ENCODE peak calls at places on chromosomes 7 and 10, in nine cellular contexts. I is A549, D is brain microvascular endothelial cell, L is PC-3, Y is fibroblast of lung, B is colonic mucosa, P is AG10803, F is ovary, U is breast epithelium. G is an unnamed sample.

GRCh38 chr7:35035511-35035921 is 1.8 kb downstream of the DPY19L1 start:
- DNase-seq in L (peak), F (no peak), B (peak), P (peak), U (no peak), D (peak), I (peak), Y (peak), G (no peak)

GRCh38 chr7:152661479-152661878 is 14.5 kb downstream of the XRCC2 start:
- DNase-seq in D (no peak), F (no peak), P (no peak), B (no peak), I (no peak), U (no peak), L (no peak), Y (no peak), G (no peak)

GRCh38 chr10:87875929-87876571 is 12.6 kb downstream of the PTEN start:
- DNase-seq in D (no peak), F (no peak), P (no peak), L (no peak), Y (no peak), U (no peak), B (no peak), I (no peak), G (no peak)

GRCh38 chr10:100025528-100026070 is 15.9 kb upstream of the DNMBP start:
- DNase-seq in B (no peak), U (no peak), F (no peak), P (peak), L (no peak), I (no peak), D (no peak), Y (no peak), G (no peak)

GRCh38 chr10:93067443-93068365 is 6.0 kb upstream of the CYP26A1 start:
- DNase-seq in I (no peak), U (no peak), Y (no peak), P (no peak), B (no peak), L (no peak), F (no peak), D (no peak), G (no peak)

GRCh38 chr7:47635091-47636090 is 53.5 kb upstream of the TNS3 start:
- DNase-seq in U (peak), F (peak), P (no peak), I (peak), B (peak), L (peak), Y (no peak), D (no peak), G (peak)

GRCh38 chr7:44072364-44073231 is 7.2 kb upstream of the PGAM2 start:
- DNase-seq in P (peak), B (peak), L (peak), I (peak), D (peak), U (peak), F (peak), Y (peak), G (no peak)

GRCh38 chr10:11837372-11838161 is 14.4 kb downstream of the PROSER2 start:
- DNase-seq in B (no peak), L (no peak), P (no peak), U (no peak), D (no peak), Y (no peak), I (no peak), F (no peak), G (no peak)

GRCh38 chr10:7956508-7956907 is 98.0 kb upstream of the GATA3 start:
- DNase-seq in B (no peak), D (peak), F (no peak), L (peak), P (peak), U (no peak), I (peak), Y (peak), G (no peak)

DNA sequence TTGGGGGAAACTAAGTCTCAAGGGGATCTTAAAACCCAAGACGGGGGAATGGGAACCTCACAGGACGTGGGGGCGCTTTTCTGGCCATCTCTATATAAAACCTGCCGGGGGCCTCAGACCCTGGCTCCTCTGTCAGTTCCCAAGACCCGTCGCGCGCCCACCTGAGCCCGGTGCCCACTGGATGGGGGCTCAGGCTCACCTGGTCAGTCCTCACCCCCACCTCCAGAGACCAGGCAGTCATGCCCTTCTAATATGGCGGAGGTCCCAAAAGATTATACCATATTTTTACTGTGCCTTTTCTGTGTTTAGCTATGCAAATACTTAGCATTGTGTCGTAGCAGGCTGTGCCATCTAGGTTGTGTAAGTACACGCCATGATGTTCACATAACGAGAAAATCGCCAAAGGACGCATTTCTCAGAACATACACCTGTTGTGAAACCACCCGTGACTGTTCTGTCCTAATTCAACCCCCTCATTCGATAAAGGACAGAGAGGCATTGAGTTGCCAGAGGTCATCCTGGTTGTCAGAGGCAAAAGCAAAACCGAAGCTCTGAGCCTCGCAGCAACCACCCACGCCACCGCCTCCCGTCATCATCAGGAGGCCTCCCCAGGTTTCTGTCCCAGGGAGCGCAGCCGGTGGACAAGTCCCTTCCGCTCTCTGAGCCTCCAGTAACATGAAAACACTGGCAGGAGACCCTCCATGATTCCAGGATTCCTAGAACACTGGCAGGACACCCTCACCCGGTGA is 28.9 kb downstream of the OAT start:
- DNase-seq in P (no peak), I (no peak), D (no peak), L (no peak), U (no peak), B (no peak), Y (no peak), F (no peak), G (no peak)
- TF ChIP-seq CTCF in P (no peak), I (peak), D (no peak), L (no peak), U (peak), B (peak), Y (peak), F (no peak), G (no peak)

GRCh38 chr7:5203138-5203537 is 13.1 kb downstream of the WIPI2 start:
- DNase-seq in F (no peak), Y (no peak), L (no peak), P (no peak), B (no peak), D (no peak), I (no peak), U (no peak), G (no peak)

GRCh38 chr7:5195157-5195556 is 5.1 kb downstream of the WIPI2 start:
- DNase-seq in I (no peak), L (no peak), D (no peak), U (no peak), F (peak), Y (no peak), B (no peak), P (no peak), G (no peak)

GRCh38 chr7:5200561-5201235 is 10.7 kb downstream of the WIPI2 start:
- DNase-seq in L (no peak), U (no peak), F (peak), P (no peak), B (no peak), I (no peak), Y (no peak), D (no peak), G (no peak)

GRCh38 chr7:5198741-5199140 is 8.7 kb downstream of the WIPI2 start:
- DNase-seq in I (no peak), B (no peak), P (no peak), D (no peak), Y (no peak), L (no peak), F (no peak), U (no peak), G (no peak)

GRCh38 chr7:5197811-5198210 is 7.8 kb downstream of the WIPI2 start:
- DNase-seq in P (no peak), Y (no peak), L (no peak), B (no peak), U (no peak), F (peak), I (no peak), D (no peak), G (no peak)
- H3K4me3 ChIP-seq in P (no peak), Y (no peak), L (no peak), B (no peak), U (no peak), F (no peak), I (no peak), D (no peak), G (no peak)

DNA sequence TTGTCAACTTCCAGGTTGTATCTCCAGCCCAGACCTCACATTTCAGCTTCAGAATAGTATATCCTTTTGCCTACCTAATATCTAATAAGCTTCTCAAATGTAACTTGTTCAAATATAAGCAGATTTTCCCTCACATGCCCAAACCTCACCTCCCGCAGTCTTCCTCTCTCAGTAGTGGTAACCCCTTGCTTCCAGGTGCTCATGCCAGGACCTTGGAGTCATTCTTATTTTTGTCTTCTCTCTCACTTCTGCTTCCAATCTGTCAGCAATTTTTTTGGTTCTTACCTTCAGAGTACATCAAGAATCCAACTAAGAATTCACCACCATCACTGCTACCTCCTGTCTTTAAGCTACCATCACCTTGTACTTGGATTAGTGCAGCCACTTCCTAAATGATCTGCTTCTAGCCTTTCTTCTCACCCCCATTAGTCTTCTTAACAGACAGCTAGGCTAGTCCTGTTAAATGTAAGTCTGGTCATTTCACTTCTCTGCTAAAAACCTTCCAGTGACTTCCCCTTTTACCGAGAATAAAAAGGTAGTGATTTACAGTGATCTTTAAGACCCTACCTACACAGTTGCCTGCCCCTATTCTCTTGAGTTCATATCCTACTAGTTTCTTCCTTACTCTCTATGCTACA is 14.0 kb downstream of the ANKIB1 start:
- DNase-seq in B (no peak), F (no peak), U (no peak), Y (no peak), L (no peak), P (no peak), I (no peak), D (no peak), G (no peak)
- TF ChIP-seq CTCF in B (no peak), F (no peak), U (no peak), Y (no peak), L (no peak), P (no peak), I (no peak), D (no peak), G (no peak)

GRCh38 chr7:139873593-139874374 is 44.7 kb downstream of the TBXAS1 start:
- DNase-seq in Y (no peak), F (no peak), P (no peak), U (no peak), I (no peak), B (no peak), D (no peak), L (no peak), G (no peak)

GRCh38 chr7:139871820-139872219 is 42.8 kb downstream of the TBXAS1 start:
- DNase-seq in B (no peak), U (no peak), L (no peak), P (no peak), F (no peak), I (no peak), Y (peak), D (no peak), G (no peak)

GRCh38 chr7:139870406-139870805 is 41.3 kb downstream of the TBXAS1 start:
- DNase-seq in I (no peak), B (no peak), Y (peak), P (no peak), L (no peak), D (no peak), U (no peak), F (no peak), G (no peak)

GRCh38 chr7:139869886-139870285 is 40.8 kb downstream of the TBXAS1 start:
- DNase-seq in D (no peak), I (no peak), L (no peak), U (no peak), B (no peak), P (no peak), F (no peak), Y (no peak), G (no peak)

DNA sequence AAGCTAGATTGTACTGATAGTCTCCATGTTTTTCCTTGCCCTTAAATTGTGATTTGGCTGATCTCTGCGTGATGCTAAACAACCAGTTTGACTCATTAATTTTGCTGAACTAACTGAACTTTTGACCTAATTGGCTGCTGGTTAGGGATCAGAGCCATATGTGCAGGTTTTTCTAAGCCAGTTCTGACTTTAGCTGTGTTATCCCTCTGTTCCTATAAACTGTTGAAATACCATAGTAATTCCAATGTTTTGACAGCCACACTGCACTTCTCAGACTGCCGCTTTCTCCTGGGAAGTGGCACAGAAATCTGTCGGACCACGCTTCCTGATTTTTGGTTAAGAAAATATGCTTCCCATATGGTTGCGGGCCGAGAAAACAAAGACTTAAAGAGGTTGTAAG is 42.2 kb downstream of the TBXAS1 start:
- DNase-seq in P (peak), D (no peak), Y (peak), F (no peak), B (no peak), L (no peak), U (no peak), I (no peak), G (peak)
- H3K4me3 ChIP-seq in P (no peak), D (no peak), Y (no peak), F (no peak), B (no peak), L (no peak), U (no peak), I (no peak), G (no peak)

DNA sequence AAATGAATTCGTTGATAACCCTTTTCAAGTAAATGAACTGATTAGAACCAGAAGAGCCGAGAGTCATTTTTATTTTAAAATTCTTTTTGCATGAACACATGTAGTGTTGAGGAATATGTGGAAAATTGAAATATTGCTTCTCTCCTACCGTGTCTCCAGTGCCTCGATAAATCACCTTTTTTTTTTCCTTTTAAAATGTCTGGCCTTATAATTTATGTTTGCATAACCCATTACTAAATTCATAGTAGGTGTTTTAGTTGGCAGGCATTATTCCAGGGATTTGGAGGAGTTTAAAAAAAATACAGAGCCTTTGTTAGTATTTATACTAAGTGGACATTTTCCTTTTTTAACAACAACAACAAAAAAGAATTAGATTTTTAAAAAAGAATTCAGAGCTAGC is 115.6 kb downstream of the CUX1 start:
- DNase-seq in D (no peak), F (no peak), L (no peak), P (no peak), I (no peak), U (no peak), Y (no peak), B (no peak), G (no peak)
- TF ChIP-seq CTCF in D (no peak), F (no peak), L (no peak), P (no peak), I (no peak), U (no peak), Y (no peak), B (no peak), G (no peak)

GRCh38 chr7:107660381-107661080 is at the start of gene SLC26A4:
- DNase-seq in L (no peak), F (no peak), P (no peak), B (no peak), I (no peak), U (no peak), Y (no peak), D (no peak), G (no peak)
- H3K4me3 ChIP-seq in L (peak), F (peak), P (peak), B (peak), I (peak), U (peak), Y (peak), D (peak), G (peak)